ENCODE peak calls at places on chromosomes 2 and 18, in five cellular contexts. X is HepG2, W is WTC11, O is GM12878, E is HCT116. V is an unnamed sample.

GRCh38 chr2:9152975-9153402 is 53.6 kb upstream of the ASAP2 start:
- DNase-seq in X (no peak), W (no peak), O (no peak), E (no peak), V (no peak)

GRCh38 chr2:166700079-166700478 is 188.2 kb upstream of the XIRP2 start:
- DNase-seq in X (no peak), W (no peak), O (no peak), E (no peak), V (no peak)

GRCh38 chr18:63137999-63138448 is 181.5 kb downstream of the BCL2 start:
- DNase-seq in X (no peak), W (no peak), O (no peak), E (no peak), V (peak)

GRCh38 chr2:179022685-179023084 is 27.3 kb downstream of the CCDC141 start:
- DNase-seq in X (no peak), W (no peak), O (no peak), E (no peak), V (no peak)

GRCh38 chr2:27148801-27149439 is at the start of gene TCF23:
- DNase-seq in X (no peak), W (no peak), O (no peak), E (no peak), V (no peak)

GRCh38 chr18:63178526-63178880 is 141.1 kb downstream of the BCL2 start:
- DNase-seq in X (no peak), W (no peak), O (no peak), E (no peak), V (no peak)

GRCh38 chr2:199431748-199432213 is 26.0 kb downstream of the SATB2 start:
- DNase-seq in X (no peak), W (peak), O (no peak), E (peak), V (peak)

GRCh38 chr2:191574232-191574631 is 103.7 kb upstream of the NABP1 start:
- DNase-seq in X (no peak), W (no peak), O (no peak), E (no peak), V (no peak)

GRCh38 chr2:109597283-109597682 is 16.5 kb downstream of the SEPTIN10 start:
- DNase-seq in X (no peak), W (no peak), O (peak), E (no peak), V (no peak)

GRCh38 chr2:57621984-57622383 is 424.6 kb upstream of the VRK2 start:
- DNase-seq in X (no peak), W (no peak), O (no peak), E (no peak), V (no peak)

GRCh38 chr18:78713726-78714125 is 265.9 kb upstream of the SALL3 start:
- DNase-seq in X (no peak), W (no peak), O (no peak), E (no peak), V (no peak)

GRCh38 chr2:100408104-100408503 is 9.4 kb downstream of the CHST10 start:
- DNase-seq in X (no peak), W (no peak), O (no peak), E (no peak), V (no peak)

GRCh38 chr2:32647180-32647651 is 19.4 kb downstream of the TTC27 start:
- DNase-seq in X (no peak), W (no peak), O (no peak), E (no peak), V (no peak)

GRCh38 chr2:29615183-29615582 is 306.2 kb downstream of the ALK start:
- DNase-seq in X (no peak), W (no peak), O (no peak), E (no peak), V (no peak)

GRCh38 chr2:236753611-236754010 is 184.0 kb downstream of the ACKR3 start:
- DNase-seq in X (no peak), W (no peak), O (no peak), E (no peak), V (peak)

GRCh38 chr2:145200307-145200706 is 680.4 kb upstream of the ZEB2 start:
- DNase-seq in X (no peak), W (no peak), O (no peak), E (no peak), V (no peak)

GRCh38 chr2:217853961-217854360 is 148.8 kb downstream of the TNS1 start:
- DNase-seq in X (no peak), W (no peak), O (no peak), E (no peak), V (no peak)

GRCh38 chr2:112643488-112643887 is 2.3 kb upstream of the SLC20A1 start:
- DNase-seq in X (no peak), W (no peak), O (no peak), E (no peak), V (no peak)

GRCh38 chr2:23069156-23069555 is 315.8 kb upstream of the KLHL29 start:
- DNase-seq in X (peak), W (no peak), O (no peak), E (no peak), V (no peak)

GRCh38 chr2:118994172-118994700 is 52.2 kb downstream of the MARCO start:
- DNase-seq in X (no peak), W (no peak), O (no peak), E (no peak), V (no peak)

GRCh38 chr2:177909962-177910361 is 162.6 kb downstream of the PDE11A start:
- DNase-seq in X (peak), W (no peak), O (no peak), E (no peak), V (no peak)

GRCh38 chr18:12442946-12443345 is 35.2 kb downstream of the PRELID3A start:
- DNase-seq in X (no peak), W (no peak), O (no peak), E (no peak), V (peak)

GRCh38 chr18:76565238-76566173 is 70.5 kb upstream of the ZNF516 start:
- DNase-seq in X (peak), W (peak), O (no peak), E (no peak), V (peak)

GRCh38 chr2:238235331-238235732 is 4.5 kb downstream of the HES6 start:
- DNase-seq in X (no peak), W (no peak), O (no peak), E (no peak), V (no peak)

GRCh38 chr18:44840053-44840826 is 159.6 kb downstream of the SETBP1 start:
- DNase-seq in X (no peak), W (no peak), O (no peak), E (no peak), V (no peak)

GRCh38 chr2:186841940-186842339 is 7.0 kb downstream of the ZSWIM2 start:
- DNase-seq in X (no peak), W (no peak), O (no peak), E (no peak), V (no peak)

GRCh38 chr18:23250893-23251656 is 115.8 kb downstream of the CABLES1 start:
- DNase-seq in X (no peak), W (no peak), O (no peak), E (no peak), V (no peak)

GRCh38 chr2:203822240-203822639 is 45.3 kb upstream of the CTLA4 start:
- DNase-seq in X (no peak), W (no peak), O (no peak), E (no peak), V (no peak)

GRCh38 chr18:45962461-45962860 is 4.7 kb downstream of the EPG5 start:
- DNase-seq in X (peak), W (no peak), O (peak), E (no peak), V (no peak)

GRCh38 chr2:163779970-163780597 is 44.3 kb upstream of the FIGN start:
- DNase-seq in X (peak), W (no peak), O (no peak), E (no peak), V (no peak)

GRCh38 chr2:218166791-218167190 is at the start of gene CXCR1:
- DNase-seq in X (no peak), W (no peak), O (no peak), E (no peak), V (no peak)

GRCh38 chr2:165219491-165219890 is 15.6 kb upstream of the SCN3A start:
- DNase-seq in X (no peak), W (no peak), O (no peak), E (no peak), V (no peak)

GRCh38 chr18:54750350-54750749 is 77.9 kb upstream of the RAB27B start:
- DNase-seq in X (no peak), W (no peak), O (no peak), E (no peak), V (no peak)

GRCh38 chr18:61542596-61542995 is 209.4 kb downstream of the CDH20 start:
- DNase-seq in X (no peak), W (no peak), O (no peak), E (no peak), V (no peak)

GRCh38 chr2:172817411-172817810 is 81.8 kb downstream of the RAPGEF4 start:
- DNase-seq in X (no peak), W (no peak), O (no peak), E (no peak), V (no peak)

GRCh38 chr18:23453657-23454011 is 547 bp downstream of the RIOK3 start:
- DNase-seq in X (peak), W (no peak), O (no peak), E (no peak), V (peak)

GRCh38 chr18:9135912-9136314 is 668 bp upstream of the ANKRD12 start:
- DNase-seq in X (peak), W (peak), O (no peak), E (peak), V (peak)

GRCh38 chr2:10245661-10246060 is 57.0 kb upstream of the HPCAL1 start:
- DNase-seq in X (no peak), W (peak), O (no peak), E (no peak), V (no peak)

GRCh38 chr2:174334781-174335604 is at the start of gene SP9:
- DNase-seq in X (peak), W (peak), O (no peak), E (no peak), V (peak)

DNA sequence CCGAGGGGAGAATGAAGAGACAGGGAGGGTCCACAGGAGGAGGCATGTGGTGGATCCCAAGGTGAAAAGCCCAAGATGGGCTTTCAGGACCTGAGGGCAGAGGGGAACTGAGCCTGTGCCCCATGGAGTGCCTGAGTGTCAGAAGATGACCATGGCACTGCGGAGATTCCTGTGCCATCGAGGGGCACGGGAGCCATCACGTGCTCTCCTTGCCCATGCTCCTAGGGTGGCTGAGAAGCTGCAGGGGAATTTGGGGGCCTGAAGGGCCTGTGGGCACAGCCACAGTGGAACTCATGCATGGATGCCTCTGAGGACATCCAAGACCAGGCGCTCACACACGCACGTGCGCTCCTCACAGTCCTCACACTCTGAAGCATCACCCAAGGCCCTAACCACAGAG is 56.1 kb upstream of the GLI2 start:
- DNase-seq in X (no peak), W (no peak), O (no peak), E (no peak), V (no peak)
- TF ChIP-seq MAX in X (no peak), W (no peak), O (no peak), E (no peak), V (no peak)

GRCh38 chr2:181197140-181197760 is 216.8 kb downstream of the UBE2E3 start:
- DNase-seq in X (no peak), W (no peak), O (no peak), E (no peak), V (no peak)
- TF ChIP-seq MAX in X (no peak), W (no peak), O (no peak), E (no peak), V (no peak)

GRCh38 chr18:36782710-36783109 is 46.1 kb downstream of the TPGS2 start:
- DNase-seq in X (no peak), W (no peak), O (no peak), E (no peak), V (no peak)

GRCh38 chr18:36783792-36784191 is 45.0 kb downstream of the TPGS2 start:
- DNase-seq in X (no peak), W (no peak), O (no peak), E (no peak), V (no peak)

GRCh38 chr18:36780748-36781147 is 48.1 kb downstream of the TPGS2 start:
- DNase-seq in X (no peak), W (no peak), O (no peak), E (no peak), V (no peak)

GRCh38 chr18:36786686-36787085 is 42.1 kb downstream of the TPGS2 start:
- DNase-seq in X (peak), W (no peak), O (no peak), E (no peak), V (peak)
- TF ChIP-seq MAX in X (no peak), W (no peak), O (no peak), E (no peak), V (no peak)

DNA sequence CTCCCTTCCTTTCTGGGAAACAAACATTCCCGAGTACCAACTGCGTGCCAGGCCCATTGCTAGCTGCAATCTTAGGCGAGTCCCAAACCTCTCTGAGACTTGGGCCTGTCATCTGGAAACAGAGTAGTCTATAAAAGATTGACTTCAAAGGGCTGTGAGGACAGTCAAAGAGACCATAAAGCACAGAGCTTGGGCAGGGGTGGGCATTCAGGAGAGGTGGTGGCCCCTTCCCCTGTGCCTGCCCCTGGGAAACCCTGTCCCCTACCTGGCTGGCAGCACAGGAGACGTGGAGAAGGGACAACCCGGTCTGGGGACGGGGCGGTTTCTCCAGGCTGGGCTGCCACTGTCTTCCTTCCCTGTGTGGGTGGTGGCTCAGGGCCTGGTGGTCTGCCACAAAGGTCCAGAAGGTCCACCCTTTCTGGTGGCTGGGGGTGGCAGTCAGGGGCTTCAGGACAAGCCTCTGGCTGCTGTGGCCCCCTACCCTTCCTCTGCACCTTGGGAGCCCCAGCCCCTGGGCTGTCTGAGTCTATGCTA is 33.9 kb upstream of the FOSL2 start:
- DNase-seq in X (no peak), W (no peak), O (no peak), E (no peak), V (no peak)
- TF ChIP-seq MAX in X (no peak), W (no peak), O (no peak), E (no peak), V (no peak)

GRCh38 chr2:139737659-139738058 is 957.5 kb upstream of the NXPH2 start:
- DNase-seq in X (no peak), W (no peak), O (no peak), E (no peak), V (no peak)
- TF ChIP-seq MAX in X (no peak), W (no peak), O (no peak), E (no peak), V (no peak)

GRCh38 chr18:75209952-75210261 is 690 bp upstream of the TSHZ1 start:
- DNase-seq in X (no peak), W (no peak), O (no peak), E (no peak), V (no peak)

GRCh38 chr18:75212626-75213110 is 2.1 kb downstream of the TSHZ1 start:
- DNase-seq in X (peak), W (no peak), O (no peak), E (no peak), V (peak)

GRCh38 chr18:75211721-75212625 is 1.4 kb downstream of the TSHZ1 start:
- DNase-seq in X (peak), W (peak), O (no peak), E (no peak), V (peak)

GRCh38 chr18:75210274-75211001 is at the start of gene TSHZ1:
- DNase-seq in X (peak), W (no peak), O (peak), E (peak), V (peak)

DNA sequence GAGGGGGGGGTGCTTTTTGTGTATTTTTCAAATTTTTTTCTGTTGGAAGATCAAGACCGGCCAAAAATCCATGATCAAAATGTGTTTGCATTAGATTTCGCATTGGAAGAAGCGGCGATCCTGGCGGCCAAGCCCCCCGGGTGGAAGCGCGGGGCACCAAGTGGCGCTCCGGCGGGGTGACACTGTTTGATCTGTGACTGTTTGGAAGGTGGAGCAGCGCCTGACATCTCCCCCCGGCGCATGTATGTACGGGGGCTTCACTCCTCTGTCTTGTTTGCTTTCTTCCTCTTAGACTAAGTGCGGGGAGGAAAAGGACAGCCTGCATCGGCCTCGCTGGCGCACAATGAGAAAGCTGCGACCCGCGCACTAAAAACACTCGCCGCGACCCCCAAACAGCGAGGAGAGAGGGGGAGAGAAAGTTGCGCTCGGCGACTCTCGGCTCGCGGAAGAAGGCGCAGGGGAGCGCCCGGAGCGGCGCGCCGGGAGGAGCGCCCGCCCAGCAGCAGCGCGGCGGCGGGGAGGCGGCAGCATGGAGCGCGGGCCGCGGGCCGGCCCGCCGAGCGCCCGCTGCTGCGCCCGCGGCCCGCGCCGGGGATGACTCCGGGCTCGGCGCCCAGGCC is 515 bp downstream of the TSHZ1 start:
- DNase-seq in X (peak), W (no peak), O (no peak), E (no peak), V (peak)
- TF ChIP-seq MAX in X (no peak), W (no peak), O (no peak), E (no peak), V (no peak)

GRCh38 chr2:148540022-148540421 is 104.5 kb upstream of the EPC2 start:
- DNase-seq in X (no peak), W (no peak), O (no peak), E (no peak), V (no peak)
- TF ChIP-seq MAX in X (no peak), W (no peak), O (no peak), E (no peak), V (no peak)